ENCODE peak calls at places on chromosomes 16 and 17, in five cellular contexts. V is NCI-H1105 treated with DMSO at 0.1 percent for 48 hours, X is A549, F is brain microvascular endothelial cell, H is NCI-H774. J is an unnamed sample.

GRCh38 chr17:65785109-65785508 is 223.7 kb upstream of the AXIN2 start:
- DNase-seq in V (no peak), X (peak; percentile 18), F (peak; percentile 72), H (no peak), J (no peak)

GRCh38 chr17:74433421-74434121 is 1.7 kb downstream of the GPRC5C start:
- DNase-seq in V (no peak), X (no peak), F (no peak), H (no peak), J (no peak)

GRCh38 chr17:45394001-45394912 is 38.4 kb downstream of the ARHGAP27 start:
- DNase-seq in V (no peak), X (no peak), F (no peak), H (no peak), J (no peak)

GRCh38 chr17:48541574-48542113 is 3.3 kb downstream of the HOXB2 start:
- DNase-seq in V (peak; percentile 61), X (no peak), F (no peak), H (peak; percentile 76), J (peak; percentile 42)

GRCh38 chr16:56411123-56411522 is 14.2 kb downstream of the AMFR start:
- DNase-seq in V (no peak), X (no peak), F (no peak), H (no peak), J (no peak)

GRCh38 chr17:81794509-81794908 is 9.4 kb upstream of the GCGR start:
- DNase-seq in V (no peak), X (no peak), F (no peak), H (peak; percentile 28), J (peak; percentile 64)

GRCh38 chr17:15655162-15655561 is 28.9 kb downstream of the TRIM16 start:
- DNase-seq in V (no peak), X (no peak), F (no peak), H (no peak), J (no peak)

GRCh38 chr16:8858994-8859912 is 9.6 kb downstream of the CARHSP1 start:
- DNase-seq in V (no peak), X (no peak), F (no peak), H (no peak), J (no peak)

GRCh38 chr17:5325851-5326250 is 43.8 kb downstream of the RABEP1 start:
- DNase-seq in V (no peak), X (no peak), F (peak; percentile 6), H (no peak), J (no peak)

GRCh38 chr16:86681440-86681838 is 103.1 kb downstream of the FOXL1 start:
- DNase-seq in V (no peak), X (no peak), F (peak; percentile 79), H (no peak), J (no peak)

GRCh38 chr17:78844301-78845005 is 3.8 kb upstream of the USP36 start:
- DNase-seq in V (no peak), X (no peak), F (peak; percentile 33), H (no peak), J (no peak)

GRCh38 chr16:50624449-50624782 is 56.7 kb downstream of the SNX20 start:
- DNase-seq in V (no peak), X (no peak), F (no peak), H (no peak), J (no peak)

GRCh38 chr17:66347661-66348604 is 45.5 kb downstream of the PRKCA start:
- DNase-seq in V (peak; percentile 37), X (no peak), F (peak; percentile 35), H (no peak), J (peak; percentile 17)

GRCh38 chr16:1903845-1904820 is 14.1 kb downstream of the HS3ST6 start:
- DNase-seq in V (no peak), X (no peak), F (no peak), H (no peak), J (peak; percentile 77)

GRCh38 chr16:87447323-87447722 is 45.5 kb downstream of the ZCCHC14 start:
- DNase-seq in V (no peak), X (no peak), F (no peak), H (no peak), J (no peak)